ENCODE peak calls at places on chromosome 19, in eight cellular contexts. H is SK-N-SH, I is OCI-LY7, N is neural progenitor cell, T is GM23338, U is GM23248, K is PC-3, J is HCT116. F is an unnamed sample.

GRCh38 chr19:54422136-54422535 is 6.9 kb downstream of the TTYH1 start:
- DNase-seq in H (no peak), I (no peak), N (no peak), T (peak), U (no peak), K (no peak), J (no peak), F (no peak)

GRCh38 chr19:42042455-42043170 is 27.4 kb downstream of the GRIK5 start:
- DNase-seq in H (no peak), I (no peak), N (no peak), T (no peak), U (no peak), K (no peak), J (no peak), F (no peak)

GRCh38 chr19:3625996-3626472 is 556 bp downstream of the CACTIN start:
- DNase-seq in H (no peak), I (no peak), N (peak), T (no peak), U (peak), K (no peak), J (no peak), F (no peak)

GRCh38 chr19:28130066-28130511 is 1082.9 kb downstream of the UQCRFS1 start:
- DNase-seq in H (no peak), I (no peak), N (peak), T (no peak), U (no peak), K (no peak), J (no peak), F (no peak)

GRCh38 chr19:1950640-1951039 is 9.7 kb downstream of the CSNK1G2 start:
- DNase-seq in H (no peak), I (no peak), N (no peak), T (no peak), U (no peak), K (no peak), J (no peak), F (no peak)

GRCh38 chr19:40921005-40921897 is 39.2 kb upstream of the CYP2A7 start:
- DNase-seq in H (no peak), I (no peak), N (no peak), T (no peak), U (peak), K (peak), J (peak), F (no peak)

GRCh38 chr19:39246951-39247669 is 1.5 kb downstream of the IFNL4 start:
- DNase-seq in H (no peak), I (no peak), N (peak), T (peak), U (peak), K (no peak), J (no peak), F (no peak)

GRCh38 chr19:3683866-3684816 is 16.1 kb downstream of the PIP5K1C start:
- DNase-seq in H (no peak), I (no peak), N (no peak), T (no peak), U (no peak), K (no peak), J (no peak), F (no peak)

GRCh38 chr19:2266183-2266993 is 10.2 kb upstream of the JSRP1 start:
- DNase-seq in H (peak), I (peak), N (no peak), T (no peak), U (peak), K (peak), J (no peak), F (peak)

GRCh38 chr19:15300533-15301194 is 31.7 kb downstream of the BRD4 start:
- DNase-seq in H (no peak), I (peak), N (no peak), T (no peak), U (peak), K (no peak), J (no peak), F (no peak)

GRCh38 chr19:40139533-40140287 is 49.0 kb upstream of the ZNF780A start:
- DNase-seq in H (peak), I (peak), N (peak), T (peak), U (peak), K (peak), J (peak), F (peak)

GRCh38 chr19:54646331-54646841 is 16.1 kb downstream of the LILRB1 start:
- DNase-seq in H (no peak), I (no peak), N (no peak), T (no peak), U (no peak), K (no peak), J (no peak), F (no peak)

GRCh38 chr19:3276341-3276799 is 51.9 kb downstream of the CELF5 start:
- DNase-seq in H (peak), I (peak), N (peak), T (peak), U (no peak), K (peak), J (peak), F (no peak)

GRCh38 chr19:1147934-1148549 is 26.0 kb downstream of the SBNO2 start:
- DNase-seq in H (no peak), I (no peak), N (no peak), T (no peak), U (no peak), K (no peak), J (no peak), F (no peak)

DNA sequence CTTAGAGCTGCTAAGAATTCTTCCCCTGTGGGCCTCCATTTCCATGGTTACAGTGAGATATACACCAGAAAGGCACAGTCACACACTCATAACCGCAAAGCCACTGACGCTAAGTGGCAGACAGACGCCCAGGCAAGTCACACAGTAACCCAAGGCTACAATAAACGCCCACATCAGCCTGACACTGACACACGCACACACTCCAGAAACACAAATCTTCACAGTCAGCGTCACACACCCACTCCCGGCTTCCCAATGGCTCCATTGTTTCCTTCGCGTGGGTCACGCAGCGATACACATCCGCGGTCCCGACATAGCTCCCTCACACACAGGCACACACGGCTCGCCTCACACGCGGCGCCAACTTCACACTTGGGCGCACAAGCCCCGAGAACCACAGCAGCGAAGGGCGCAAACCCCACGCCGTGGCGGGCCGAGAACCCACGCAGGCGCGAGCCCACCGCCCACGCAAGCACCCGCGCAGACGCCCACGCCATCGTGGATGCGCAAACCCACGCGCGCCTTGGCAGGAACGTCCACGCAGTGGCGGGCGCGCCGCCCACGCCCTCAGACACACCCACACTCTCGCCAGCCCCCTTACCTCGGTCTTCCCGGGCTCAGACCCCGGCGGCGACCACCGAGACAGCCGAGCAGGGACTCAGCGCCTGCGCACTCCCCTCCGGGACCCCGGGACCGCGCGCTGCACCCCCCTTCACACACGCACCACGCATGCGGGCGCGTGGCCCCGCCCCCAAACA is at the start of gene ZNF667:
- DNase-seq in H (peak), I (no peak), N (peak), T (peak), U (peak), K (peak), J (no peak), F (no peak)
- TF ChIP-seq EZH2phosphoT487 in H (no peak), I (no peak), N (no peak), T (no peak), U (no peak), K (no peak), J (no peak), F (no peak)

GRCh38 chr19:46659151-46660007 is 1.6 kb downstream of the DACT3 start:
- DNase-seq in H (peak), I (no peak), N (peak), T (peak), U (peak), K (no peak), J (no peak), F (no peak)

GRCh38 chr19:46660008-46660517 is 919 bp downstream of the DACT3 start:
- DNase-seq in H (peak), I (no peak), N (peak), T (peak), U (peak), K (no peak), J (no peak), F (no peak)

GRCh38 chr19:46660601-46661019 is 372 bp downstream of the DACT3 start:
- DNase-seq in H (peak), I (no peak), N (peak), T (peak), U (no peak), K (no peak), J (no peak), F (no peak)

GRCh38 chr19:46661020-46661731 is at the start of gene DACT3:
- DNase-seq in H (peak), I (peak), N (peak), T (peak), U (peak), K (peak), J (peak), F (peak)

DNA sequence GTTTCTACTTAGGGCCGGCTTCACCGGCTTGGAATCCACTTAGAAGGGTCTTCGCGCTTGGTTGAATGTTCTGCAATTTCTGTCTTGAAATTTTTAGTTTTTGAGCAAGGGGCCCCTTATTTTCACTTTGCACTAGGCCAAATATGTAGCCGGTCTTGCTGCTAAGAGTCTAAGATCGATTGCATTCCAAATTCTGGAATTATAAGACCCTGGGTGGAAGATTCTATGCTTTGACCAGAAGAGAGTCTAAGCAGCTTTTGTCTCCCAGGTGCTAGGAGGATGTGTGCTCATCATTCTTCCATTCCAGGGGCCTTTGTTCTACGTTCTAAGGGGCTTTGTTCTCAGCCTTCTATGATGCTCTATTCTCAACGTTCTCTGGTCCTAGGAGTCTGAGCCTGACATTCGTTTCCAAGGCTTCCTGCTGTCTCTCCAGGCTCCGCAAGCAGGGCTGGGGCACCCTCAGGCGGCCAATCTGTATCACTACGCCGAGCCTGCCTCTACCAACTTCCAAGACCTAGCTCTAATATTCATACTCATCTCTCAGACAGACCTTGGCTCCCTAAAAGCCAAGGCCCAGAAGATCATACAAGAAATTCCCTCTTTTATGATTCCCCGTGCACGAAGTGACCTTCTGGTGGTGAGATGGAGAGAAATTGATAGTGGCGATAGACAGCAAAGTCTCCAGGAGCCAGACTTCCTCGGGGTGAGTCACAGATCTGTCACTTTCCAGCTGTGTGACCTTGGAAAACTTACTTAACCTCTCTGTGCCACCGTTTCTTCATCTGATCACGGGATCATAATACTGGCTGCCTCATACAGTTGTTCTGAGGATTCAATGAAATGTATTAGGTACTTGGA is 982 bp upstream of the DACT3 start:
- DNase-seq in H (peak), I (peak), N (peak), T (peak), U (peak), K (peak), J (peak), F (peak)
- H3K27ac ChIP-seq in H (peak), I (peak), N (peak), T (no peak), U (peak), K (no peak), J (no peak), F (peak)

GRCh38 chr19:10283301-10283733 is 3.4 kb upstream of the ICAM4 start:
- DNase-seq in H (no peak), I (no peak), N (no peak), T (no peak), U (no peak), K (peak), J (no peak), F (no peak)

GRCh38 chr19:10278935-10279334 is 7.8 kb upstream of the ICAM4 start:
- DNase-seq in H (no peak), I (no peak), N (no peak), T (no peak), U (no peak), K (no peak), J (no peak), F (no peak)

GRCh38 chr19:10283786-10284540 is 2.8 kb upstream of the ICAM4 start:
- DNase-seq in H (no peak), I (no peak), N (no peak), T (no peak), U (no peak), K (no peak), J (no peak), F (no peak)

GRCh38 chr19:10277795-10278583 is 7.1 kb downstream of the ICAM1 start:
- DNase-seq in H (no peak), I (no peak), N (no peak), T (no peak), U (no peak), K (no peak), J (no peak), F (no peak)

DNA sequence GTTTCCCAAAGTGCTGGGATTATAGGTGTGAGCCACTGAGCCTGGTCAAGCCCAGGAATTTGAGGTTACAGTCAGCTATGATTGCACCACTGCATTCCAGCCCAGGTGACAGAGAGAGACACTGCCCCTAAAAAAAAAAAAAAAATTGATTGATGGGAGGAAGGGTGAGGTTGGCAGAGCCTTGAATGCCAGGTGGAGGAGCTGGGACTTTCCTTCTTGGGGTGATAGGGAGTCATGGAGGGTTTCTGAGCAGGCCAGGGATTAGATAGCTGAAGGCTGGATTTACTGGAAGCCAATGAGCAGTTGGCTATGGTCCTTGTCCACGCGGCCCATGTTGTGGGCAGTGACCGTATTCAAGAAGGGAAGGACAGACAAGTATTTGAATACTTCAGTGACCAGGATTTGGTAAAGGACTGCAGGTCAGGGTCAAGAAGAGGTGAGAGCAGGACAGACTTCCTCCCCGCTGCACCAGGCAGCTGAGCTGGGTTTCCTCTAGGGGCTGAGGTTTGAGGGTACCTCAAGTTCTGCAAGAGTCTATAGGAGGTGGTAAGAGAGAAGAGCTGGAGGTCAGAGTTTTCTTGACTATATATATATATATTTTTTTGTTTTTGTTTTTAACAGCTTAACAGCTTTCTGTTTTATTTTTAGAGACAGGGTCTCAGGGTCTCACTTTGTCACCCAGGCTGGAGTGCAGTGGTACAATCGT is 6.9 kb upstream of the ICAM4 start:
- DNase-seq in H (no peak), I (no peak), N (no peak), T (no peak), U (no peak), K (no peak), J (no peak), F (no peak)
- TF ChIP-seq EZH2phosphoT487 in H (no peak), I (no peak), N (no peak), T (no peak), U (no peak), K (no peak), J (no peak), F (no peak)

GRCh38 chr19:44280916-44281315 is 21.2 kb downstream of the ZNF233 start:
- DNase-seq in H (no peak), I (no peak), N (no peak), T (no peak), U (no peak), K (no peak), J (no peak), F (no peak)

GRCh38 chr19:44282846-44283245 is 22.0 kb downstream of the ZNF235 start:
- DNase-seq in H (no peak), I (no peak), N (no peak), T (no peak), U (peak), K (peak), J (no peak), F (no peak)

GRCh38 chr19:44277331-44277730 is 17.6 kb downstream of the ZNF233 start:
- DNase-seq in H (no peak), I (no peak), N (no peak), T (no peak), U (no peak), K (no peak), J (no peak), F (no peak)

GRCh38 chr19:44278181-44278690 is 18.6 kb downstream of the ZNF233 start:
- DNase-seq in H (no peak), I (no peak), N (no peak), T (no peak), U (peak), K (peak), J (no peak), F (no peak)
- H3K27ac ChIP-seq in H (no peak), I (no peak), N (no peak), T (no peak), U (peak), K (peak), J (no peak), F (no peak)

DNA sequence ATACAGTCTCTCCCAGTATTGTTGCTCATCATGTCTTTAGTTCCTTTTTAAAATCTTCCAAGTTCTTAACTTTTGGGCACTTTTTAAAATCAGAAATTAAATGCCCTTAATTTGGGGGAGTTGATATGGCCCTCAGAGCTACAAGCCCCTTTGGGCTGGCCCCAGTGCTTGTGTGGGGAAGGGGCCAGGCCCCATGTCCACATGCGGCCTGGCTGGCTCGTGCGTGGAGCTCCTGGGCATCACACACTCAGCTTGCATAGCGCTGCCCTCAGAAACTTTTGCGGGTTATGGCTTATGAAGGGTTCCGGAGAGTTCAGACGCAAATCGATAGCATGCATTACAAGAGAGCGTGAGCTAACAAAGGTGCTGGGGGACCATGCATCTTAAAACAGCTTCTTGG is 185.6 kb upstream of the TSHZ3 start:
- DNase-seq in H (no peak), I (no peak), N (no peak), T (no peak), U (no peak), K (no peak), J (no peak), F (no peak)
- TF ChIP-seq EZH2phosphoT487 in H (no peak), I (no peak), N (no peak), T (no peak), U (no peak), K (no peak), J (no peak), F (no peak)

GRCh38 chr19:16853066-16853465 is 23.9 kb downstream of the SIN3B start:
- DNase-seq in H (no peak), I (no peak), N (no peak), T (no peak), U (no peak), K (no peak), J (no peak), F (no peak)

GRCh38 chr19:16849168-16849567 is 20.0 kb downstream of the SIN3B start:
- DNase-seq in H (no peak), I (no peak), N (no peak), T (no peak), U (peak), K (peak), J (no peak), F (no peak)

GRCh38 chr19:16847407-16847806 is 18.2 kb downstream of the SIN3B start:
- DNase-seq in H (no peak), I (no peak), N (no peak), T (no peak), U (no peak), K (no peak), J (no peak), F (no peak)

GRCh38 chr19:16851031-16851712 is 22.0 kb downstream of the SIN3B start:
- DNase-seq in H (no peak), I (no peak), N (no peak), T (no peak), U (peak), K (peak), J (no peak), F (no peak)

DNA sequence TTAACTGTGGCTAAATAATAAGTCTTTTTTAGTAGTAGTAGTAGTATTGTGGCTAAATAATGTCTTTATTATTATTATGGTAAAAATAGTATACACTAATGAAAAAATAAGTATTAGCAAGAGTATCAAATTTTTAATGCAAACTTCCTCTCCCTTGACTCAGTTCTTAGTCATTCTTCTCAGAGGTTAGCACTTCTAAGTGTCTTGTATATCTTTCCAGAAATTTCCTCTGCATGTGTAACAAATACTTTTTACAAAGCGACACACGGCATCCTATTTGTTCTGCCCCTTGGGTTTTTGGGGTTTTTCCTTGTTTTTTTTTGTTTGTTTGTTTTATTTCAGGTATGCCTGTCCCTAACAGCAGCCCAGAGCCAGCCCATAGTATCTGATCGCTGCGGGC is 20.9 kb downstream of the SIN3B start:
- DNase-seq in H (no peak), I (no peak), N (no peak), T (no peak), U (peak), K (peak), J (no peak), F (no peak)
- H3K27ac ChIP-seq in H (peak), I (no peak), N (no peak), T (no peak), U (peak), K (peak), J (no peak), F (no peak)

GRCh38 chr19:48292798-48293197 is 22.9 kb downstream of the ZNF114 start:
- DNase-seq in H (no peak), I (no peak), N (no peak), T (no peak), U (peak), K (peak), J (no peak), F (no peak)
- TF ChIP-seq EZH2phosphoT487 in H (no peak), I (no peak), N (no peak), T (no peak), U (no peak), K (no peak), J (no peak), F (no peak)

F was measured in MM.1S.